ENCODE peak calls at places on chromosomes 1 and 21, in eight cellular contexts. O is HT1080, N is mammary epithelial cell, K is NCI-H1092 treated with DMSO at 0.1 percent for 48 hours, G is HTR-8/SVneo, M is pancreas, V is A549, U is NCI-H187. S is an unnamed sample.

GRCh38 chr1:164561461-164561860 is 2.5 kb downstream of the PBX1 start:
- DNase-seq in O (no peak), N (peak), K (peak), G (no peak), M (no peak), V (no peak), U (no peak), S (no peak)

GRCh38 chr1:52032124-52032784 is 1.4 kb downstream of the KTI12 start:
- DNase-seq in O (no peak), N (peak), K (no peak), G (no peak), M (no peak), V (no peak), U (no peak), S (peak)

GRCh38 chr1:235739124-235739523 is 89.5 kb upstream of the GNG4 start:
- DNase-seq in O (peak), N (peak), K (no peak), G (no peak), M (peak), V (peak), U (no peak), S (no peak)

GRCh38 chr21:29718081-29718815 is 221.5 kb downstream of the GRIK1 start:
- DNase-seq in O (peak), N (peak), K (peak), G (no peak), M (no peak), V (no peak), U (no peak), S (no peak)

GRCh38 chr1:53634571-53634979 is 104.4 kb downstream of the GLIS1 start:
- DNase-seq in O (no peak), N (no peak), K (no peak), G (no peak), M (no peak), V (no peak), U (no peak), S (no peak)

GRCh38 chr1:47175227-47175934 is 14.5 kb downstream of the PDZK1IP1 start:
- DNase-seq in O (peak), N (peak), K (peak), G (peak), M (no peak), V (peak), U (no peak), S (peak)

GRCh38 chr1:216710042-216710441 is 13.2 kb downstream of the ESRRG start:
- DNase-seq in O (no peak), N (no peak), K (peak), G (no peak), M (no peak), V (no peak), U (no peak), S (no peak)

GRCh38 chr21:42431196-42431595 is 27.5 kb downstream of the UBASH3A start:
- DNase-seq in O (no peak), N (no peak), K (no peak), G (no peak), M (no peak), V (no peak), U (no peak), S (no peak)

GRCh38 chr1:160206421-160207117 is 1.4 kb downstream of the PEA15 start:
- DNase-seq in O (peak), N (peak), K (no peak), G (peak), M (no peak), V (peak), U (no peak), S (no peak)

GRCh38 chr1:54517536-54517935 is 30.5 kb upstream of the ACOT11 start:
- DNase-seq in O (no peak), N (no peak), K (no peak), G (no peak), M (no peak), V (no peak), U (no peak), S (peak)

GRCh38 chr1:204887846-204888245 is 17.2 kb downstream of the NFASC start:
- DNase-seq in O (no peak), N (no peak), K (peak), G (no peak), M (no peak), V (no peak), U (no peak), S (no peak)

GRCh38 chr1:98157524-98158293 is 236.9 kb upstream of the DPYD start:
- DNase-seq in O (no peak), N (no peak), K (no peak), G (no peak), M (no peak), V (no peak), U (no peak), S (no peak)

GRCh38 chr1:115980998-115981993 is 5.0 kb downstream of the SLC22A15 start:
- DNase-seq in O (peak), N (peak), K (peak), G (peak), M (no peak), V (peak), U (peak), S (peak)

GRCh38 chr1:109476825-109477224 is 6.9 kb upstream of the ATXN7L2 start:
- DNase-seq in O (peak), N (no peak), K (no peak), G (no peak), M (no peak), V (no peak), U (no peak), S (peak)

GRCh38 chr21:27817902-27818623 is 851.2 kb upstream of the ADAMTS5 start:
- DNase-seq in O (no peak), N (no peak), K (no peak), G (no peak), M (no peak), V (no peak), U (no peak), S (no peak)

GRCh38 chr21:16794944-16795343 is 717.9 kb upstream of the CXADR start:
- DNase-seq in O (peak), N (peak), K (no peak), G (peak), M (no peak), V (peak), U (no peak), S (no peak)

GRCh38 chr1:27526569-27527222 is 36.7 kb upstream of the WASF2 start:
- DNase-seq in O (no peak), N (peak), K (peak), G (no peak), M (no peak), V (no peak), U (no peak), S (peak)

GRCh38 chr1:228149341-228150020 is at the start of gene GJC2:
- DNase-seq in O (no peak), N (no peak), K (no peak), G (no peak), M (no peak), V (no peak), U (no peak), S (peak)

GRCh38 chr1:79683420-79683819 is 676.9 kb upstream of the ADGRL4 start:
- DNase-seq in O (no peak), N (no peak), K (no peak), G (no peak), M (no peak), V (no peak), U (no peak), S (no peak)

GRCh38 chr21:34812510-34813265 is 143.9 kb downstream of the CLIC6 start:
- DNase-seq in O (peak), N (peak), K (peak), G (peak), M (no peak), V (peak), U (no peak), S (no peak)

GRCh38 chr1:63326473-63327380 is 4.4 kb downstream of the FOXD3 start:
- DNase-seq in O (no peak), N (no peak), K (no peak), G (no peak), M (no peak), V (no peak), U (no peak), S (no peak)

GRCh38 chr1:6788946-6789345 is 3.7 kb downstream of the CAMTA1 start:
- DNase-seq in O (no peak), N (no peak), K (no peak), G (no peak), M (no peak), V (no peak), U (no peak), S (no peak)

GRCh38 chr1:34771573-34771972 is 9.4 kb upstream of the GJB3 start:
- DNase-seq in O (no peak), N (no peak), K (no peak), G (no peak), M (no peak), V (no peak), U (no peak), S (no peak)

GRCh38 chr1:39738622-39739366 is at the start of gene PPIE:
- DNase-seq in O (peak), N (peak), K (peak), G (peak), M (peak), V (peak), U (peak), S (peak)

GRCh38 chr1:8006037-8006963 is 19.8 kb downstream of the ERRFI1 start:
- DNase-seq in O (no peak), N (peak), K (peak), G (no peak), M (no peak), V (peak), U (peak), S (no peak)

GRCh38 chr1:16151200-16151708 is 4.6 kb downstream of the EPHA2 start:
- DNase-seq in O (peak), N (no peak), K (peak), G (no peak), M (no peak), V (no peak), U (no peak), S (peak)

GRCh38 chr1:184684285-184685077 is 70.2 kb downstream of the EDEM3 start:
- DNase-seq in O (no peak), N (no peak), K (peak), G (no peak), M (no peak), V (no peak), U (no peak), S (no peak)

GRCh38 chr1:59163268-59164092 is 133.4 kb upstream of the FGGY start:
- DNase-seq in O (peak), N (no peak), K (no peak), G (no peak), M (no peak), V (no peak), U (no peak), S (no peak)

GRCh38 chr1:39130297-39130696 is 74.2 kb upstream of the MACF1 start:
- DNase-seq in O (peak), N (peak), K (no peak), G (no peak), M (no peak), V (peak), U (no peak), S (no peak)

GRCh38 chr1:39927538-39927937 is 25.8 kb upstream of the MYCL start:
- DNase-seq in O (no peak), N (peak), K (no peak), G (no peak), M (no peak), V (no peak), U (no peak), S (no peak)

GRCh38 chr1:248758352-248758751 is 2.8 kb upstream of the LYPD8 start:
- DNase-seq in O (no peak), N (no peak), K (no peak), G (no peak), M (no peak), V (no peak), U (no peak), S (peak)